ENCODE peak calls at places on chromosomes 2 and 18, in four cellular contexts. One of them, this sample, is unnamed.
A peak's percentile ranks its signal among the peaks of the same experiment; 100 is the strongest.

GRCh38 chr18:4454548-4455112 is 477 bp downstream of the DLGAP1 start:
- DNase-seq in endothelial cell: peak; percentile 23
- DNase-seq in WTC11: peak; percentile 36
- DNase-seq in PC-3: no peak
- DNase-seq in this sample: no peak

GRCh38 chr2:24919100-24919976 is 699 bp downstream of the ADCY3 start:
- DNase-seq in endothelial cell: peak; percentile 34
- DNase-seq in WTC11: no peak
- DNase-seq in PC-3: peak; percentile 54
- DNase-seq in this sample: peak; percentile 48

GRCh38 chr2:168030862-168031624 is 216.4 kb downstream of the STK39 start:
- DNase-seq in endothelial cell: no peak
- DNase-seq in WTC11: no peak
- DNase-seq in PC-3: no peak
- DNase-seq in this sample: no peak

GRCh38 chr2:205612661-205613060 is 69.6 kb upstream of the NRP2 start:
- DNase-seq in endothelial cell: no peak
- DNase-seq in WTC11: no peak
- DNase-seq in PC-3: no peak
- DNase-seq in this sample: no peak

GRCh38 chr2:203225423-203226039 is 13.3 kb upstream of the CYP20A1 start:
- DNase-seq in endothelial cell: peak; percentile 34
- DNase-seq in WTC11: peak; percentile 23
- DNase-seq in PC-3: peak; percentile 52
- DNase-seq in this sample: peak; percentile 43

GRCh38 chr2:222108957-222109595 is 189.7 kb downstream of the PAX3 start:
- DNase-seq in endothelial cell: no peak
- DNase-seq in WTC11: no peak
- DNase-seq in PC-3: no peak
- DNase-seq in this sample: no peak

GRCh38 chr18:50817898-50818250 is 1.9 kb downstream of the MRO start:
- DNase-seq in endothelial cell: no peak
- DNase-seq in WTC11: no peak
- DNase-seq in PC-3: no peak
- DNase-seq in this sample: no peak

GRCh38 chr18:6484659-6485058 is 69.9 kb upstream of the L3MBTL4 start:
- DNase-seq in endothelial cell: no peak
- DNase-seq in WTC11: no peak
- DNase-seq in PC-3: no peak
- DNase-seq in this sample: no peak

GRCh38 chr2:23524261-23524706 is 139.3 kb downstream of the KLHL29 start:
- DNase-seq in endothelial cell: no peak
- DNase-seq in WTC11: no peak
- DNase-seq in PC-3: peak; percentile 26
- DNase-seq in this sample: no peak

GRCh38 chr18:11310476-11311086 is 161.2 kb upstream of the PIEZO2 start:
- DNase-seq in endothelial cell: peak; percentile 76
- DNase-seq in WTC11: peak; percentile 80
- DNase-seq in PC-3: peak; percentile 58
- DNase-seq in this sample: peak; percentile 73

GRCh38 chr18:30186245-30186644 is 856.3 kb downstream of the DSC3 start:
- DNase-seq in endothelial cell: no peak
- DNase-seq in WTC11: no peak
- DNase-seq in PC-3: no peak
- DNase-seq in this sample: no peak

GRCh38 chr2:161625314-161625919 is 1.2 kb downstream of the SLC4A10 start:
- DNase-seq in endothelial cell: peak; percentile 33
- DNase-seq in WTC11: peak; percentile 66
- DNase-seq in PC-3: no peak
- DNase-seq in this sample: no peak

GRCh38 chr2:222865301-222865700 is 4.5 kb downstream of the ACSL3 start:
- DNase-seq in endothelial cell: no peak
- DNase-seq in WTC11: no peak
- DNase-seq in PC-3: no peak
- DNase-seq in this sample: no peak

GRCh38 chr2:241991236-241991635 is 121.7 kb downstream of the RTP5 start:
- DNase-seq in endothelial cell: no peak
- DNase-seq in WTC11: no peak
- DNase-seq in PC-3: no peak
- DNase-seq in this sample: no peak

GRCh38 chr2:190800528-190800927 is 80.1 kb upstream of the GLS start:
- DNase-seq in endothelial cell: no peak
- DNase-seq in WTC11: no peak
- DNase-seq in PC-3: no peak
- DNase-seq in this sample: no peak

GRCh38 chr2:28621172-28622100 is 125.6 kb downstream of the PLB1 start:
- DNase-seq in endothelial cell: peak; percentile 35
- DNase-seq in WTC11: peak; percentile 45
- DNase-seq in PC-3: peak; percentile 92
- DNase-seq in this sample: peak; percentile 51

GRCh38 chr2:134232868-134233732 is 20.8 kb upstream of the MGAT5 start:
- DNase-seq in endothelial cell: no peak
- DNase-seq in WTC11: no peak
- DNase-seq in PC-3: peak; percentile 87
- DNase-seq in this sample: no peak

GRCh38 chr2:19195681-19196080 is 162.7 kb downstream of the OSR1 start:
- DNase-seq in endothelial cell: no peak
- DNase-seq in WTC11: no peak
- DNase-seq in PC-3: no peak
- DNase-seq in this sample: no peak
- TF ChIP-seq CTCF in endothelial cell: no peak
- TF ChIP-seq CTCF in WTC11: no peak
- TF ChIP-seq CTCF in PC-3: no peak
- TF ChIP-seq CTCF in this sample: no peak

GRCh38 chr2:143160732-143161707 is 31.8 kb downstream of the ARHGAP15 start:
- DNase-seq in endothelial cell: no peak
- DNase-seq in WTC11: no peak
- DNase-seq in PC-3: no peak
- DNase-seq in this sample: no peak

GRCh38 chr2:143165291-143165690 is 36.1 kb downstream of the ARHGAP15 start:
- DNase-seq in endothelial cell: no peak
- DNase-seq in WTC11: no peak
- DNase-seq in PC-3: no peak
- DNase-seq in this sample: no peak

GRCh38 chr2:143162997-143163396 is 33.8 kb downstream of the ARHGAP15 start:
- DNase-seq in endothelial cell: no peak
- DNase-seq in WTC11: no peak
- DNase-seq in PC-3: no peak
- DNase-seq in this sample: no peak

GRCh38 chr2:143163499-143163898 is 34.3 kb downstream of the ARHGAP15 start:
- DNase-seq in endothelial cell: no peak
- DNase-seq in WTC11: no peak
- DNase-seq in PC-3: no peak
- DNase-seq in this sample: no peak

DNA sequence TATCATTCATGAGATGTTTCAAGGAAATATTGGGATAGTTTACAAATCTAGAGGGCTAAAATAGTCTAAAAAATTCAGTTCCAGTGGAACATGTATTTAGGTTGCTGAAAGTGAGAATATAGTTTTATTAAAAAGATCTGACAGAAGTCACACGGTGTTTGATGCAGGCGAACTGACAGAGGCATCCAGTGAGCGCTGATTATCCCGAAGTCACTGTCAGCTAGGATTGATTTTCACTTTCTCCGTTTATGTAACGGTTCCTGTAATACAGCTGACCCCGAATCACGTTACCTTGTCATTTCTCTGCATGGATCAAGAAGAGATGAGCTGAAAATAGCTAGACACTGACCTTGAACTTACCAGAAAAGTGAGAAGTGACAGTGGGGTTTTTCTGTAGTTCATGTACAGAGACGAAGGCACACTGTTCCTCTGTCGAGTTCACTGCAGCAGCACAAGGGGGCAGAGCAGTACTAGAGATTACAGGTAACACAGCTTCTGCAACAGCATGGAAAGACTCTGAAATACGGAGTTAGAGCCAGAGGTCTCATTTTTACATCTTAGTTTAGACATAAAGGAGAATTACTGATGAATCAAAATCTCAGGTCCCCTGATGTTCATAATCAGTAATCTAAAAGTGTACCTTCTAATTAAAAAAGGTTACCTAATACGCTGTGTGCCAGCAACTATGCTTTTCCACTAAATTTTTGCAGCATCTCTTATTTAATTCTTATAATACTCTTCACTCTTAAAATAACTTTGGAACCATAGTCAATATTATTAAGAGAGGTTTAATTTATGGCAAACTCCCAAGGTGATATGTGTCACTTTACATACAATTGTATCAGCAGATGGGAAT is 33.0 kb downstream of the ARHGAP15 start:
- DNase-seq in endothelial cell: peak; percentile 44
- DNase-seq in WTC11: peak; percentile 40
- DNase-seq in PC-3: peak; percentile 52
- DNase-seq in this sample: peak; percentile 55
- TF ChIP-seq CTCF in endothelial cell: no peak
- TF ChIP-seq CTCF in WTC11: peak; percentile 23
- TF ChIP-seq CTCF in PC-3: peak; percentile 74
- TF ChIP-seq CTCF in this sample: peak; percentile 52

GRCh38 chr2:224156436-224156835 is 117.3 kb upstream of the SERPINE2 start:
- DNase-seq in endothelial cell: no peak
- DNase-seq in WTC11: no peak
- DNase-seq in PC-3: no peak
- DNase-seq in this sample: no peak
- TF ChIP-seq CTCF in endothelial cell: no peak
- TF ChIP-seq CTCF in WTC11: no peak
- TF ChIP-seq CTCF in PC-3: no peak
- TF ChIP-seq CTCF in this sample: no peak

GRCh38 chr2:240429872-240430491 is 5.5 kb upstream of the GPC1 start:
- DNase-seq in endothelial cell: no peak
- DNase-seq in WTC11: peak; percentile 18
- DNase-seq in PC-3: no peak
- DNase-seq in this sample: peak; percentile 54
- TF ChIP-seq CTCF in endothelial cell: no peak
- TF ChIP-seq CTCF in WTC11: no peak
- TF ChIP-seq CTCF in PC-3: no peak
- TF ChIP-seq CTCF in this sample: no peak

DNA sequence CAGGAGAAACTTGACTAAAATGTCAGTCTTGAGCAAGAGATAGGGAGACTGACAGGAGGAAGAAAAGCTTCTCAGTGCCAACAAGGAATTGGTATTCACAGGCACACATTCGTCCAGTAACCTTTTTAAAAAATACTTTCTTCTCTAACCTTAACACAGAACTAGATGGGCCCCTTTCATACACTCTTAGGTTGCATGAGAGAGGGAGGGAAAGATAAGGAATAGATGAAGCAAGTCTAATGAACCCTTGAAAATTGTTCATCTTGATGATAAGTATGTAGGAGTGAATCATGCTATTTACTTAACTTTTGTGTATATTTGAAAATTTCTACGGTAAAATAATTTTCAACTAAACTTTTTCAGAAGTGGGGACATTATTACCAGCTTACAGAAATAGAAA is 42.0 kb upstream of the CCDC88A start:
- DNase-seq in endothelial cell: no peak
- DNase-seq in WTC11: no peak
- DNase-seq in PC-3: no peak
- DNase-seq in this sample: no peak
- TF ChIP-seq CTCF in endothelial cell: no peak
- TF ChIP-seq CTCF in WTC11: no peak
- TF ChIP-seq CTCF in PC-3: no peak
- TF ChIP-seq CTCF in this sample: no peak

GRCh38 chr2:20654414-20654813 is 3.5 kb upstream of the HS1BP3 start:
- DNase-seq in endothelial cell: no peak
- DNase-seq in WTC11: no peak
- DNase-seq in PC-3: no peak
- DNase-seq in this sample: no peak

GRCh38 chr2:20652673-20653575 is 2.0 kb upstream of the HS1BP3 start:
- DNase-seq in endothelial cell: no peak
- DNase-seq in WTC11: no peak
- DNase-seq in PC-3: no peak
- DNase-seq in this sample: no peak

GRCh38 chr2:20651731-20652099 is 817 bp upstream of the HS1BP3 start:
- DNase-seq in endothelial cell: no peak
- DNase-seq in WTC11: no peak
- DNase-seq in PC-3: no peak
- DNase-seq in this sample: no peak

GRCh38 chr2:20652141-20652540 is 1.2 kb upstream of the HS1BP3 start:
- DNase-seq in endothelial cell: no peak
- DNase-seq in WTC11: no peak
- DNase-seq in PC-3: no peak
- DNase-seq in this sample: no peak

GRCh38 chr2:20653695-20654306 is 2.9 kb upstream of the HS1BP3 start:
- DNase-seq in endothelial cell: no peak
- DNase-seq in WTC11: no peak
- DNase-seq in PC-3: no peak
- DNase-seq in this sample: no peak
- TF ChIP-seq CTCF in endothelial cell: no peak
- TF ChIP-seq CTCF in WTC11: no peak
- TF ChIP-seq CTCF in PC-3: no peak
- TF ChIP-seq CTCF in this sample: no peak

GRCh38 chr18:49238433-49239042 is 221.9 kb downstream of the DYM start:
- DNase-seq in endothelial cell: peak; percentile 40
- DNase-seq in WTC11: no peak
- DNase-seq in PC-3: peak; percentile 35
- DNase-seq in this sample: no peak
- TF ChIP-seq CTCF in endothelial cell: peak; percentile 63
- TF ChIP-seq CTCF in WTC11: peak; percentile 13
- TF ChIP-seq CTCF in PC-3: peak; percentile 51
- TF ChIP-seq CTCF in this sample: no peak

GRCh38 chr18:66513996-66514395 is 89.9 kb downstream of the CDH19 start:
- DNase-seq in endothelial cell: no peak
- DNase-seq in WTC11: no peak
- DNase-seq in PC-3: peak; percentile 15
- DNase-seq in this sample: no peak
- TF ChIP-seq CTCF in endothelial cell: no peak
- TF ChIP-seq CTCF in WTC11: no peak
- TF ChIP-seq CTCF in PC-3: no peak
- TF ChIP-seq CTCF in this sample: no peak

This sample was measured in Caco-2.